ENCODE peak calls at places on chromosomes 2 and 18, in four cellular contexts. One of them, this sample, is unnamed.

GRCh38 chr2:126749537-126749936 is 93.6 kb downstream of the GYPC start:
- DNase-seq in Daoy: no peak
- DNase-seq in bronchial epithelial cell: no peak
- DNase-seq in choroid plexus epithelial cell: peak; percentile 21
- DNase-seq in this sample: no peak

GRCh38 chr2:28002181-28002580 is 111.7 kb downstream of the BABAM2 start:
- DNase-seq in choroid plexus epithelial cell: no peak
- DNase-seq in bronchial epithelial cell: no peak
- DNase-seq in Daoy: no peak
- DNase-seq in this sample: no peak

GRCh38 chr2:128305555-128306080 is 13.1 kb downstream of the HS6ST1 start:
- DNase-seq in Daoy: no peak
- DNase-seq in bronchial epithelial cell: peak; percentile 91
- DNase-seq in choroid plexus epithelial cell: no peak
- DNase-seq in this sample: peak; percentile 52

GRCh38 chr2:127293386-127293757 is 572 bp downstream of the ERCC3 start:
- DNase-seq in bronchial epithelial cell: peak; percentile 17
- DNase-seq in Daoy: peak; percentile 35
- DNase-seq in choroid plexus epithelial cell: peak; percentile 17
- DNase-seq in this sample: no peak

GRCh38 chr2:119435148-119435952 is 3.7 kb downstream of the TMEM37 start:
- DNase-seq in Daoy: no peak
- DNase-seq in bronchial epithelial cell: no peak
- DNase-seq in choroid plexus epithelial cell: no peak
- DNase-seq in this sample: no peak

GRCh38 chr2:237556773-237557632 is 9.4 kb upstream of the PRLH start:
- DNase-seq in choroid plexus epithelial cell: no peak
- DNase-seq in Daoy: no peak
- DNase-seq in bronchial epithelial cell: no peak
- DNase-seq in this sample: no peak

GRCh38 chr2:54176577-54176976 is 61.2 kb downstream of the ACYP2 start:
- DNase-seq in choroid plexus epithelial cell: peak; percentile 68
- DNase-seq in Daoy: peak; percentile 41
- DNase-seq in bronchial epithelial cell: peak; percentile 21
- DNase-seq in this sample: peak; percentile 48

GRCh38 chr18:46279673-46280072 is 175.5 kb downstream of the HAUS1 start:
- DNase-seq in choroid plexus epithelial cell: no peak
- DNase-seq in Daoy: no peak
- DNase-seq in bronchial epithelial cell: no peak
- DNase-seq in this sample: no peak

GRCh38 chr2:215711484-215712034 is 275.7 kb upstream of the FN1 start:
- DNase-seq in Daoy: peak; percentile 82
- DNase-seq in choroid plexus epithelial cell: peak; percentile 75
- DNase-seq in bronchial epithelial cell: peak; percentile 91
- DNase-seq in this sample: peak; percentile 83

GRCh38 chr18:56146565-56146964 is 491.8 kb downstream of the TXNL1 start:
- DNase-seq in Daoy: no peak
- DNase-seq in choroid plexus epithelial cell: no peak
- DNase-seq in bronchial epithelial cell: peak; percentile 56
- DNase-seq in this sample: no peak

GRCh38 chr2:25672500-25673169 is 742 bp downstream of the DTNB start:
- DNase-seq in choroid plexus epithelial cell: peak; percentile 55
- DNase-seq in bronchial epithelial cell: no peak
- DNase-seq in Daoy: peak; percentile 70
- DNase-seq in this sample: peak; percentile 51

GRCh38 chr2:25582079-25582830 is 91.1 kb downstream of the DTNB start:
- DNase-seq in bronchial epithelial cell: no peak
- DNase-seq in choroid plexus epithelial cell: no peak
- DNase-seq in Daoy: no peak
- DNase-seq in this sample: no peak

GRCh38 chr2:237287874-237288273 is 126.1 kb downstream of the COL6A3 start:
- DNase-seq in choroid plexus epithelial cell: peak; percentile 79
- DNase-seq in bronchial epithelial cell: no peak
- DNase-seq in Daoy: no peak
- DNase-seq in this sample: no peak

GRCh38 chr2:212337036-212337435 is 201.6 kb downstream of the ERBB4 start:
- DNase-seq in bronchial epithelial cell: peak; percentile 23
- DNase-seq in Daoy: no peak
- DNase-seq in choroid plexus epithelial cell: no peak
- DNase-seq in this sample: no peak

GRCh38 chr18:48318481-48318880 is 90.7 kb downstream of the ZBTB7C start:
- DNase-seq in choroid plexus epithelial cell: no peak
- DNase-seq in bronchial epithelial cell: no peak
- DNase-seq in Daoy: no peak
- DNase-seq in this sample: no peak

GRCh38 chr18:9890957-9891356 is 5.2 kb downstream of the TXNDC2 start:
- DNase-seq in bronchial epithelial cell: no peak
- DNase-seq in Daoy: no peak
- DNase-seq in choroid plexus epithelial cell: no peak
- DNase-seq in this sample: no peak

GRCh38 chr2:33782395-33783239 is 183.5 kb upstream of the FAM98A start:
- DNase-seq in bronchial epithelial cell: no peak
- DNase-seq in Daoy: peak; percentile 17
- DNase-seq in choroid plexus epithelial cell: no peak
- DNase-seq in this sample: no peak

GRCh38 chr18:61169386-61169785 is 163.8 kb upstream of the CDH20 start:
- DNase-seq in Daoy: no peak
- DNase-seq in choroid plexus epithelial cell: no peak
- DNase-seq in bronchial epithelial cell: no peak
- DNase-seq in this sample: no peak

GRCh38 chr2:150339951-150340350 is 147.5 kb downstream of the RND3 start:
- DNase-seq in Daoy: no peak
- DNase-seq in choroid plexus epithelial cell: peak; percentile 15
- DNase-seq in bronchial epithelial cell: no peak
- DNase-seq in this sample: no peak